ENCODE peak calls at places on chromosomes 1 and 21, in nine cellular contexts. O is left lung, K is HCT116, Z is mesenchymal stem cell, S is esophagus squamous epithelium, Q is K562, Y is PC-3, U is stomach, B is testis. F is an unnamed sample. For H3K9me3 and H3K27me3, the result is how much of the 10 kb centered on the place peaks cover.

GRCh38 chr1:71400050-71400449 is 319.2 kb upstream of the ZRANB2 start:
- DNase-seq in O (no peak), K (no peak), Z (no peak), S (no peak), Q (no peak), Y (no peak), U (no peak), B (no peak), F (no peak)

GRCh38 chr1:230123280-230124186 is 56.5 kb downstream of the GALNT2 start:
- DNase-seq in O (no peak), K (no peak), Z (peak), S (no peak), Q (no peak), Y (no peak), U (no peak), B (no peak), F (no peak)

GRCh38 chr1:223109581-223110026 is 33.4 kb downstream of the TLR5 start:
- DNase-seq in O (no peak), K (no peak), Z (no peak), S (no peak), Q (no peak), Y (no peak), U (peak), B (no peak), F (no peak)

GRCh38 chr1:192913683-192914082 is 104.8 kb downstream of the RGS2 start:
- DNase-seq in O (no peak), K (no peak), Z (peak), S (no peak), Q (no peak), Y (no peak), U (no peak), B (peak), F (peak)

GRCh38 chr1:39129514-39129913 is 75.0 kb upstream of the MACF1 start:
- DNase-seq in O (no peak), K (no peak), Z (peak), S (no peak), Q (no peak), Y (peak), U (no peak), B (no peak), F (no peak)

GRCh38 chr1:100862591-100862990 is 32.1 kb downstream of the EXTL2 start:
- DNase-seq in O (no peak), K (no peak), Z (no peak), S (no peak), Q (no peak), Y (peak), U (no peak), B (no peak), F (no peak)

GRCh38 chr1:56477164-56478111 is 101.9 kb downstream of the PLPP3 start:
- DNase-seq in O (peak), K (no peak), Z (peak), S (no peak), Q (no peak), Y (no peak), U (peak), B (peak), F (peak)

GRCh38 chr1:65527672-65528071 is 107.2 kb downstream of the LEPR start:
- DNase-seq in O (no peak), K (no peak), Z (peak), S (no peak), Q (peak), Y (no peak), U (no peak), B (peak), F (no peak)

GRCh38 chr1:204357551-204357950 is 2.2 kb downstream of the PLEKHA6 start:
- DNase-seq in O (no peak), K (no peak), Z (no peak), S (no peak), Q (peak), Y (no peak), U (peak), B (no peak), F (no peak)

GRCh38 chr21:30620522-30620921 is at the start of gene KRTAP20-4:
- DNase-seq in O (no peak), K (no peak), Z (no peak), S (no peak), Q (no peak), Y (no peak), U (no peak), B (no peak), F (no peak)

GRCh38 chr21:30625449-30625848 is 5.0 kb downstream of the KRTAP20-4 start:
- DNase-seq in O (no peak), K (no peak), Z (no peak), S (no peak), Q (no peak), Y (no peak), U (no peak), B (no peak), F (no peak)

GRCh38 chr21:30620080-30620479 is 347 bp upstream of the KRTAP20-4 start:
- DNase-seq in O (no peak), K (no peak), Z (no peak), S (no peak), Q (no peak), Y (peak), U (no peak), B (no peak), F (no peak)

GRCh38 chr21:30628109-30628508 is 6.9 kb upstream of the KRTAP20-2 start:
- DNase-seq in O (no peak), K (no peak), Z (no peak), S (no peak), Q (no peak), Y (no peak), U (no peak), B (no peak), F (no peak)

DNA sequence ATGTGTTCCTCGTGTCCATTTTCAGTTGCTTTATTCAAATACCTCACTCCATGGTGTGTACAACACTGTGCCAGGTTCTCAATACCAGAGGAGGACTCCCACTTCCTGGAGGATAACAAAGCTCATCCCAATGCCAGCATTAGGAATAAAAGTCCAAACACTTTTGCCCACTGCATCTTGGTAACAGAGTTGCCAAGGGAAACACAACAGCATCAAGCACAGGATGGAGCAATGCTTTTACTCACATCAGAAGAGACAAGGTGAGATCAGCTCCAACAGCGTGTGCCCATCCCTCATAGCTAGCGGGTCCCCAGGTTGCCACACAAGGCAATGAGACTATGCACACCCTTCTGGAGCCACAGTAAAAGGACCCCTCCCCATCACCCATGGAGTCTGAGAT is 2.9 kb downstream of the KRTAP20-4 start:
- DNase-seq in O (no peak), K (no peak), Z (no peak), S (no peak), Q (no peak), Y (peak), U (no peak), B (no peak), F (no peak)
- H3K9me3 ChIP-seq in O (under half), K (under half), Z (under half), S (under half), Q (under half), Y (under half), U (under half), B (under half), F (under half)

GRCh38 chr21:45573452-45574035 is 31.3 kb upstream of the SLC19A1 start:
- DNase-seq in O (peak), K (no peak), Z (no peak), S (no peak), Q (no peak), Y (no peak), U (no peak), B (no peak), F (no peak)
- H3K27me3 ChIP-seq in O (under half), K (under half), Z (half or more), S (under half), Q (half or more), Y (under half), U (under half), B (under half), F (under half)

GRCh38 chr1:185319152-185319501 is 2.1 kb upstream of the IVNS1ABP start:
- DNase-seq in O (no peak), K (no peak), Z (no peak), S (no peak), Q (no peak), Y (no peak), U (no peak), B (no peak), F (no peak)
- H3K4me3 ChIP-seq in O (no peak), K (no peak), Z (no peak), S (no peak), Q (no peak), Y (no peak), U (no peak), B (no peak), F (no peak)

DNA sequence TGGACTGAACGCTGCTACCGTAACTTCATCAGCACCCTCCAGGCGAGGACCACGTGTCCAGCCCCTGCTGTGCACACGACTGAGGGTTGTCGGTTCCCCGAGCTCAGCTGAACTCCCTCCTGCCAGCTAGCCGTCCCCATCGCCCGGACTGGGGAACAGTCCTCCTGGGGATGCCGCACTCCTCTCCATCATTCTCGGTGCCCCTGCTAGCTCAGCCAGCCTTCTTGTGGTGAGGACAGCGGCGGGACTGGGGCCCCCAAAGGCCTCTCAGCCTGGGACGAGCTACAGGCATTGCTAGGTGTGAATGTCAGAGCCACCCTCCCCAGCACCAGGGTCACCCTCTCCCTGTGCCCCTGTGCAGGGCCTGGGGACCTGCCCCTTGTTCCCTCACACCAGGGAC is 8.8 kb upstream of the TTC34 start:
- DNase-seq in O (no peak), K (no peak), Z (no peak), S (no peak), Q (no peak), Y (no peak), U (no peak), B (no peak), F (no peak)
- H3K9me3 ChIP-seq in O (under half), K (under half), Z (under half), S (under half), Q (under half), Y (under half), U (under half), B (under half), F (under half)

GRCh38 chr1:115839706-115840095 is 1.2 kb downstream of the NHLH2 start:
- DNase-seq in O (no peak), K (no peak), Z (peak), S (no peak), Q (no peak), Y (no peak), U (no peak), B (no peak), F (no peak)

GRCh38 chr1:115837386-115837761 is 3.6 kb downstream of the NHLH2 start:
- DNase-seq in O (no peak), K (no peak), Z (no peak), S (no peak), Q (no peak), Y (no peak), U (no peak), B (no peak), F (no peak)

GRCh38 chr1:115837762-115838421 is 3.0 kb downstream of the NHLH2 start:
- DNase-seq in O (no peak), K (no peak), Z (no peak), S (no peak), Q (no peak), Y (no peak), U (no peak), B (peak), F (no peak)

GRCh38 chr1:115838805-115839705 is 1.9 kb downstream of the NHLH2 start:
- DNase-seq in O (no peak), K (no peak), Z (peak), S (no peak), Q (no peak), Y (no peak), U (peak), B (peak), F (peak)

DNA sequence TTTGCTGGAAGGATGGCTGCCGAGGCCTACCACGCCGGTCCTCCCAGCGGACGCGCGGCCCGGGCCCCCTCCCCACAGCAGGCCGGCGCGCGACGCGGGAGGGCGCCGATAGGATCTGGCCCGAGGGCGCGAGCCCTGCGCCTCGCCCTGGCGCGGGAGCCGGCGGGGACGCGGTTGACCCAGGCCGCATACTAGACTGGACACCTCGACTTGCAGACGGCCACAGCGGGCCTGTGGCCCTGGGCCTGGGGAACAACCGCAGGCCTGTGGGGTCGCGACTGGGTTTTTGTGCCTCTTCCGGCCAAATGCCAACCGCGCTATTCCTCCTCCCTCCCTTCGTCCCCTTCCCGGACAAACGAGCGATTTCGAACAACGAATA is 2.5 kb downstream of the NHLH2 start:
- DNase-seq in O (no peak), K (no peak), Z (no peak), S (no peak), Q (no peak), Y (no peak), U (no peak), B (no peak), F (no peak)
- H3K27me3 ChIP-seq in O (half or more), K (under half), Z (half or more), S (under half), Q (under half), Y (under half), U (under half), B (under half), F (under half)

F was measured in HAP-1.